ENCODE peak calls at places on chromosomes 5 and 9, in seven cellular contexts. C is HCEC 1CT; W is D341Med; T is stimulated activated CD8-positive, alpha-beta memory T cell treated with anti-CD3 and anti-CD28 coated beads, Interleukin-4, amount 100 ng/mL, for 1 hour; H is ELR; B is putamen; S is NCI-H1417. U is an unnamed sample.
A peak's percentile ranks its signal among the peaks of the same experiment; 100 is the strongest.

GRCh38 chr9:120724757-120725156 is 10.5 kb upstream of the MEGF9 start:
- DNase-seq in T (no peak), S (no peak), C (no peak), W (no peak), B (no peak), H (no peak), U (no peak)

GRCh38 chr5:12323637-12324229 is 419.5 kb upstream of the CTNND2 start:
- DNase-seq in T (no peak), W (no peak), C (no peak), H (no peak), S (peak; percentile 11), B (no peak), U (no peak)

GRCh38 chr9:107782381-107782780 is 292.8 kb upstream of the KLF4 start:
- DNase-seq in S (no peak), C (peak; percentile 60), H (peak; percentile 60), T (no peak), B (no peak), W (no peak), U (no peak)

GRCh38 chr5:40674661-40675235 is 5.0 kb upstream of the PTGER4 start:
- DNase-seq in S (no peak), B (no peak), C (no peak), H (no peak), W (no peak), T (no peak), U (no peak)

GRCh38 chr9:71663931-71664459 is 104.3 kb downstream of the CEMIP2 start:
- DNase-seq in H (peak; percentile 5), W (no peak), B (no peak), T (no peak), C (peak; percentile 24), S (no peak), U (no peak)

GRCh38 chr9:7058539-7058938 is 300.8 kb downstream of the KDM4C start:
- DNase-seq in S (no peak), W (no peak), T (no peak), C (no peak), B (no peak), H (no peak), U (no peak)

GRCh38 chr9:110282023-110282766 is 25.9 kb upstream of the TXN start:
- DNase-seq in S (no peak), B (no peak), W (no peak), H (no peak), T (no peak), C (no peak), U (no peak)

GRCh38 chr9:4117835-4118610 is 181.8 kb downstream of the GLIS3 start:
- DNase-seq in W (peak; percentile 78), B (no peak), C (no peak), H (no peak), S (no peak), T (no peak), U (peak; percentile 6)

GRCh38 chr5:80337379-80337778 is 17.6 kb downstream of the SPZ1 start:
- DNase-seq in H (no peak), C (no peak), W (no peak), T (no peak), B (no peak), S (no peak), U (no peak)

GRCh38 chr5:44294492-44294891 is 94.7 kb downstream of the FGF10 start:
- DNase-seq in S (no peak), W (no peak), H (no peak), T (no peak), B (no peak), C (no peak), U (no peak)

GRCh38 chr5:180804129-180804601 is 1.6 kb upstream of the MGAT1 start:
- DNase-seq in T (no peak), C (no peak), S (no peak), H (no peak), B (no peak), W (no peak), U (no peak)

GRCh38 chr9:4417578-4418325 is 72.5 kb upstream of the SLC1A1 start:
- DNase-seq in H (no peak), T (no peak), C (peak; percentile 41), B (no peak), W (no peak), S (no peak), U (no peak)

GRCh38 chr9:90860826-90861225 is 59.2 kb downstream of the SYK start:
- DNase-seq in W (no peak), C (no peak), H (no peak), S (no peak), T (no peak), B (no peak), U (no peak)

GRCh38 chr5:54628049-54628448 is 110.5 kb downstream of the SNX18 start:
- DNase-seq in W (no peak), S (peak; percentile 3), C (no peak), H (no peak), B (no peak), T (no peak), U (no peak)

GRCh38 chr9:70111641-70112236 is 68.1 kb downstream of the MAMDC2 start:
- DNase-seq in H (peak; percentile 65), W (no peak), B (no peak), T (no peak), S (peak; percentile 35), C (no peak), U (no peak)

GRCh38 chr5:172875372-172876279 is 41.6 kb downstream of the ERGIC1 start:
- DNase-seq in S (no peak), T (no peak), H (peak; percentile 45), W (no peak), B (no peak), C (no peak), U (peak; percentile 27)

GRCh38 chr5:176436641-176437040 is 11.5 kb upstream of the FAF2 start:
- DNase-seq in B (no peak), H (peak; percentile 68), W (no peak), C (peak; percentile 61), T (no peak), S (no peak), U (no peak)

GRCh38 chr9:124190761-124191160 is 67.0 kb upstream of the NEK6 start:
- DNase-seq in B (peak; percentile 94), H (no peak), W (no peak), T (no peak), C (no peak), S (no peak), U (no peak)

GRCh38 chr9:115551396-115551795 is 433.4 kb upstream of the TNC start:
- DNase-seq in C (peak; percentile 12), H (no peak), S (no peak), B (no peak), W (no peak), T (no peak), U (no peak)

GRCh38 chr9:137294091-137294683 is 7.9 kb downstream of the NRARP start:
- DNase-seq in S (peak; percentile 52), W (no peak), H (peak; percentile 68), T (no peak), B (no peak), C (peak; percentile 37), U (peak; percentile 71)

GRCh38 chr9:136686794-136687711 is at the start of gene AGPAT2:
- DNase-seq in H (peak; percentile 59), W (peak; percentile 94), T (peak; percentile 31), C (peak; percentile 46), S (peak; percentile 78), B (no peak), U (no peak)

GRCh38 chr5:177094224-177095087 is 7.7 kb downstream of the FGFR4 start:
- DNase-seq in H (no peak), C (peak; percentile 96), B (no peak), T (no peak), S (no peak), W (no peak), U (no peak)

GRCh38 chr9:81492710-81493447 is 196.5 kb downstream of the TLE1 start:
- DNase-seq in S (no peak), H (peak; percentile 96), W (no peak), T (no peak), B (no peak), C (peak; percentile 97), U (no peak)

GRCh38 chr9:130912932-130913598 is 16.5 kb upstream of the QRFP start:
- DNase-seq in B (no peak), T (no peak), H (peak; percentile 92), S (no peak), C (peak; percentile 56), W (no peak), U (no peak)

GRCh38 chr5:113047234-113047633 is 70.6 kb downstream of the DCP2 start:
- DNase-seq in S (no peak), B (no peak), C (peak; percentile 35), W (no peak), H (peak; percentile 52), T (no peak), U (no peak)

GRCh38 chr5:64838376-64838775 is 69.6 kb downstream of the CWC27 start:
- DNase-seq in T (no peak), W (no peak), C (peak; percentile 51), H (no peak), S (no peak), B (no peak), U (no peak)

GRCh38 chr9:27344776-27345175 is 47.8 kb upstream of the EQTN start:
- DNase-seq in B (peak; percentile 86), S (no peak), W (no peak), C (no peak), T (no peak), H (no peak), U (no peak)

GRCh38 chr5:154285661-154286408 is 95.3 kb downstream of the GALNT10 start:
- DNase-seq in H (peak; percentile 77), C (peak; percentile 73), B (no peak), W (no peak), T (no peak), S (no peak), U (peak; percentile 41)

GRCh38 chr5:15598294-15598902 is 98.4 kb downstream of the FBXL7 start:
- DNase-seq in T (no peak), C (no peak), W (no peak), B (no peak), S (no peak), H (peak; percentile 51), U (peak; percentile 35)

GRCh38 chr5:62001640-62002039 is 304.4 kb upstream of the KIF2A start:
- DNase-seq in B (no peak), C (no peak), H (no peak), W (no peak), T (no peak), S (no peak), U (no peak)

GRCh38 chr9:13992136-13992798 is 321.7 kb downstream of the NFIB start:
- DNase-seq in S (no peak), W (no peak), C (no peak), H (no peak), B (no peak), T (no peak), U (no peak)

GRCh38 chr5:127001621-127002296 is 28.6 kb downstream of the MARCHF3 start:
- DNase-seq in C (peak; percentile 97), H (peak; percentile 99), S (no peak), B (no peak), W (no peak), T (no peak), U (no peak)

GRCh38 chr9:133513214-133514088 is 11.3 kb downstream of the MYMK start:
- DNase-seq in T (no peak), B (no peak), C (no peak), W (no peak), H (no peak), S (peak; percentile 75), U (no peak)

U was measured in SK-N-DZ.